ENCODE peak calls at places on chromosomes 1 and 21, in eight cellular contexts. E is HepG2, F is SK-N-SH, K is A549, G is K562, D is IMR-90, O is H1, H is GM12878. W is an unnamed sample.

GRCh38 chr1:57572016-57572415 is 148.2 kb upstream of the DAB1 start:
- DNase-seq in E (no peak), F (no peak), K (no peak), G (no peak), D (no peak), O (no peak), H (no peak), W (no peak)

GRCh38 chr1:202638019-202638887 is 72.0 kb downstream of the SYT2 start:
- DNase-seq in E (no peak), F (no peak), K (no peak), G (no peak), D (no peak), O (no peak), H (no peak), W (no peak)

GRCh38 chr1:6508154-6508875 is 16.8 kb upstream of the PLEKHG5 start:
- DNase-seq in E (no peak), F (peak), K (no peak), G (no peak), D (no peak), O (no peak), H (no peak), W (no peak)

GRCh38 chr21:38712076-38712475 is 93.7 kb upstream of the ETS2 start:
- DNase-seq in E (peak), F (peak), K (peak), G (no peak), D (peak), O (no peak), H (no peak), W (peak)

GRCh38 chr1:246005067-246005466 is 502.0 kb downstream of the SMYD3 start:
- DNase-seq in E (no peak), F (no peak), K (no peak), G (no peak), D (peak), O (no peak), H (no peak), W (no peak)

GRCh38 chr1:165632491-165632890 is 1.5 kb downstream of the MGST3 start:
- DNase-seq in E (no peak), F (no peak), K (no peak), G (no peak), D (peak), O (no peak), H (no peak), W (no peak)

GRCh38 chr1:31063636-31064035 is 1.9 kb downstream of the PUM1 start:
- DNase-seq in E (peak), F (no peak), K (no peak), G (no peak), D (peak), O (no peak), H (no peak), W (no peak)

GRCh38 chr1:21149862-21150432 is 26.8 kb downstream of the EIF4G3 start:
- DNase-seq in E (no peak), F (peak), K (peak), G (no peak), D (peak), O (no peak), H (no peak), W (peak)

GRCh38 chr1:203934651-203935050 is 73.3 kb downstream of the SNRPE start:
- DNase-seq in E (no peak), F (no peak), K (no peak), G (no peak), D (no peak), O (no peak), H (no peak), W (no peak)

GRCh38 chr21:38622081-38622826 is 124.0 kb upstream of the ERG start:
- DNase-seq in E (no peak), F (no peak), K (no peak), G (no peak), D (no peak), O (no peak), H (no peak), W (no peak)

GRCh38 chr1:164770149-164770529 is 211.2 kb downstream of the PBX1 start:
- DNase-seq in E (no peak), F (no peak), K (no peak), G (no peak), D (no peak), O (no peak), H (no peak), W (no peak)

GRCh38 chr1:199422206-199422605 is 605.3 kb upstream of the NR5A2 start:
- DNase-seq in E (no peak), F (peak), K (peak), G (no peak), D (peak), O (peak), H (no peak), W (peak)

GRCh38 chr21:31416465-31416864 is 72.4 kb upstream of the TIAM1 start:
- DNase-seq in E (no peak), F (no peak), K (no peak), G (no peak), D (no peak), O (no peak), H (no peak), W (no peak)

GRCh38 chr1:151619489-151620093 is 7.7 kb downstream of the SNX27 start:
- DNase-seq in E (peak), F (no peak), K (peak), G (no peak), D (peak), O (no peak), H (no peak), W (no peak)

GRCh38 chr1:161379071-161379470 is 11.4 kb upstream of the CFAP126 start:
- DNase-seq in E (no peak), F (no peak), K (no peak), G (no peak), D (peak), O (no peak), H (no peak), W (no peak)

GRCh38 chr1:9384128-9384527 is 91.4 kb downstream of the SPSB1 start:
- DNase-seq in E (no peak), F (no peak), K (no peak), G (no peak), D (no peak), O (no peak), H (no peak), W (no peak)

GRCh38 chr1:240672132-240672811 is 60.3 kb upstream of the GREM2 start:
- DNase-seq in E (no peak), F (no peak), K (no peak), G (no peak), D (peak), O (no peak), H (no peak), W (no peak)

GRCh38 chr1:8031176-8031785 is 5.2 kb upstream of the ERRFI1 start:
- DNase-seq in E (no peak), F (peak), K (peak), G (no peak), D (peak), O (no peak), H (no peak), W (no peak)
- TF ChIP-seq RAD21 in E (no peak), F (peak), K (peak), G (peak), D (peak), O (no peak), H (peak), W (peak)

DNA sequence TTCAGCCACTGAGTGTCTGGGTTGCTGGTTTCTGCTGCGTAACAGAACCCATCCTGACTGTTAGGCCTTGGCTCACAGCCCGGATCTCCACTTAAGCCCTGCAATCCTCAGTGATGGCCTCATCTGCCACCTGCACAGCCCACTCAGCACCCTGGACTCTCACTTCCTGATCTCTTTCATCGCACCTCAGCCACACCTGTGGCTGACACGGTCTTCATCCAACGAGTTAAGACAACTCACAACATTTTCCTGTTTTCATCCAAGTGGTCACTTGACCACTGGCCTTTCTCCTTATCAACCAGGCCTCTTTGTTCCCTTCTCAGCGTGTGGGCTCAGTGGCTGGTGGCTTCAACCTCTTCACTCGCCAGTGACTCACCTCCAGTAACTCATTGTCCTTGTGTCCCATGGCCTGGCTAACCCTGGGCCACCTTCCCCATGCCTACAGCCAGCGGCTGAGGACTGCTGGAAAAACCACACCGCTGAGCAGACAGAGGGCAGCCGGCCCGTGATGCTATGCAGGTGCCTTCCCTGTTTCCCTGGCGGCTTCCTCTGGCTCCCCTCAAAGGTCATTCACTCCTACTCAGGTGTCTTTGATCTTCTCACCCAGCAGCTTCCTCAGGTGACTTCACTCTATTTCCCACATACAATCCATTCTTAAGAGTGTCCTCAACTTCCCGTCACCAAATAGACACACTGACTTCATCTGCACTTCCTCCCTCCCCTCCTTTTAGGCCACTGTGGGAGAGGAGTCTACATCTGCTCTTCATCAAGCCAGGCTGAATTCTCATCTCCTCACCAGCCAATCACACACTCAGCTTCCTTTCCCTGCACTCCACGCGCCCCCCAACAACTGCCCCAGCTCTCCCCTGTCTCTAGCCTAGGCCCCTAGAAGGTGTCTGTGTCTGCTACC is 19.9 kb upstream of the EDN2 start:
- DNase-seq in E (no peak), F (no peak), K (peak), G (no peak), D (peak), O (no peak), H (no peak), W (peak)
- H3K27ac ChIP-seq in E (no peak), F (peak), K (no peak), G (no peak), D (no peak), O (no peak), H (no peak), W (peak)

GRCh38 chr1:221714227-221715116 is 27.4 kb downstream of the DUSP10 start:
- DNase-seq in E (no peak), F (no peak), K (no peak), G (no peak), D (no peak), O (no peak), H (no peak), W (no peak)

GRCh38 chr1:221712198-221712684 is 29.6 kb downstream of the DUSP10 start:
- DNase-seq in E (no peak), F (no peak), K (peak), G (peak), D (peak), O (no peak), H (no peak), W (no peak)

GRCh38 chr1:221711642-221712041 is 30.2 kb downstream of the DUSP10 start:
- DNase-seq in E (no peak), F (no peak), K (no peak), G (no peak), D (no peak), O (no peak), H (no peak), W (no peak)

GRCh38 chr1:221711156-221711577 is 30.7 kb downstream of the DUSP10 start:
- DNase-seq in E (no peak), F (no peak), K (no peak), G (no peak), D (no peak), O (no peak), H (no peak), W (no peak)

DNA sequence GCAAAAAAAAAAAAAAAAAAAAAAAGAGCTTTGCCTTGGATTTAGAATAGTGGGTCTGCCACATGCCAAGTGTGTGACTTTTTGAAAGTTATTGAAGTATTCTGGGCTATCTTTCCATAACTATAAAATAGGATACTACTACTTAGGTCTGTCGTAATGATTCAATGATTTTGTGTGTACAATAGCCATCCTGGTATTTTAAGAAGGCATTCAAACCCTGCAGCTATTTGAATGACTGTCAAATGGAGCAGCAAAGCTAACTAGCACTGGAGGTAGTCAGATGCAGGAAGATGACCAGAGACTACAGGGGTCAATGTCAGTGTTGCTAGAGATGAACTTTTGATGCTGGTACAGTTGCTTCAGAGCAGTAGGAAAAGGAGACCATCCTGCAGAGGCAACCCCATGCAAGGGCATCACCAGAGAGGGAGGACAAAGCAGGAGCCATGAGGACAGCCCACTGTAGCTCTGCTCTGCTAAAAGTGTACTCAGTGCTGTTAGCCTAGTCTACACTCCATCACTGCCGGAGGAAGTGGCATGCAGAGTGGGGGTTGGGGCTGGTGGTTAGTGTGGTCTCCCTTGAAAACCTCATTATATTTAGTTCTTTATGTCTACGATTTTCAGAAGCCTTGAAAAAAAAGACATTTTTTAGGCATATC is 29.0 kb downstream of the DUSP10 start:
- DNase-seq in E (no peak), F (no peak), K (no peak), G (no peak), D (no peak), O (no peak), H (peak), W (no peak)
- TF ChIP-seq RAD21 in E (no peak), F (no peak), K (no peak), G (no peak), D (no peak), O (no peak), H (peak), W (no peak)

GRCh38 chr21:37159949-37160348 is 86.9 kb downstream of the TTC3 start:
- DNase-seq in E (no peak), F (no peak), K (no peak), G (no peak), D (no peak), O (no peak), H (no peak), W (no peak)
- H3K27ac ChIP-seq in E (no peak), F (no peak), K (no peak), G (no peak), D (no peak), O (no peak), H (no peak), W (no peak)

GRCh38 chr21:33940846-33941245 is 25.2 kb upstream of the ATP5PO start:
- DNase-seq in E (no peak), F (no peak), K (no peak), G (no peak), D (peak), O (peak), H (no peak), W (no peak)
- TF ChIP-seq RAD21 in E (no peak), F (no peak), K (no peak), G (no peak), D (no peak), O (no peak), H (no peak), W (no peak)

GRCh38 chr1:108646661-108647269 is 14.1 kb downstream of the HENMT1 start:
- DNase-seq in E (peak), F (no peak), K (peak), G (no peak), D (peak), O (no peak), H (no peak), W (no peak)
- H3K27ac ChIP-seq in E (peak), F (no peak), K (peak), G (peak), D (peak), O (no peak), H (no peak), W (no peak)

DNA sequence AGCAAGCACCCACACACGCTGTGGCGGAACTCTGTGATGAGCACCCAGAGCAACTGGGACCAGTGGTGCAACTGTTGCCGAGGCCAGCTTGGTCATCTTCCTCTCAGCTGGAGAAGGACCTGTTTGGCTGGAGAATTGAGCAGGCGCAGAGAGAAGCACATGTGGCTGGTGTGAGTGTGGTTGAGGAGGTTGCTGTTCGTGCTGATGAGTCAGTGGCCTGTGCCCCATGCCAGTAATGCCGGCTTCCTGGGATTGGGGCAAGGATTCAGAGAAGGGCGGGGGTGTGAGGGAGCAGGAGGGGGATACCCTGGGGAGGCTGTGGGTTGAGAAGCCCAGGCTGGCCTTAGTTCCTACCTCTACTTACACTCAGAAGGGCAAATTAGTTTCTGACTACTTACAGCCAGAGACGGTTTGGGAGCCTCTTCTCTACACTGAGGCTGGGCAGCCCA is 57.5 kb upstream of the EPS8L3 start:
- DNase-seq in E (no peak), F (no peak), K (peak), G (no peak), D (peak), O (no peak), H (no peak), W (no peak)
- TF ChIP-seq RAD21 in E (no peak), F (no peak), K (no peak), G (no peak), D (no peak), O (no peak), H (no peak), W (no peak)

GRCh38 chr1:54115520-54115919 is 37.3 kb downstream of the CDCP2 start:
- DNase-seq in E (no peak), F (no peak), K (no peak), G (no peak), D (no peak), O (no peak), H (no peak), W (no peak)
- H3K27ac ChIP-seq in E (no peak), F (no peak), K (no peak), G (no peak), D (no peak), O (no peak), H (no peak), W (no peak)

GRCh38 chr1:11720523-11720922 is 15.4 kb upstream of the AGTRAP start:
- DNase-seq in E (no peak), F (no peak), K (no peak), G (no peak), D (no peak), O (no peak), H (no peak), W (no peak)
- TF ChIP-seq RAD21 in E (no peak), F (no peak), K (no peak), G (no peak), D (no peak), O (no peak), H (no peak), W (no peak)

GRCh38 chr21:35683620-35684019 is 376.7 kb downstream of the SETD4 start:
- DNase-seq in E (no peak), F (no peak), K (no peak), G (no peak), D (no peak), O (no peak), H (no peak), W (no peak)

GRCh38 chr21:35682874-35683549 is 377.3 kb downstream of the SETD4 start:
- DNase-seq in E (no peak), F (no peak), K (no peak), G (no peak), D (no peak), O (no peak), H (no peak), W (no peak)

GRCh38 chr21:35686156-35686555 is 374.2 kb downstream of the SETD4 start:
- DNase-seq in E (no peak), F (no peak), K (no peak), G (no peak), D (no peak), O (no peak), H (no peak), W (no peak)
- H3K27ac ChIP-seq in E (no peak), F (no peak), K (no peak), G (no peak), D (no peak), O (no peak), H (no peak), W (no peak)